ENCODE peak calls at places on chromosomes 7 and 10, in eight cellular contexts. G, E, U, Z, T, L, Y and B are unnamed samples.

GRCh38 chr10:68052463-68052862 is 22.6 kb downstream of the HERC4 start:
- DNase-seq in L (peak), E (no peak), G (no peak), T (no peak), Y (no peak), U (peak), Z (no peak), B (peak)

GRCh38 chr7:22662031-22662430 is 65.0 kb upstream of the IL6 start:
- DNase-seq in Y (no peak), G (no peak), Z (no peak), E (no peak), U (no peak), T (no peak), L (no peak), B (peak)

GRCh38 chr10:127196227-127196954 is at the start of gene INSYN2A:
- DNase-seq in Y (peak), U (peak), Z (no peak), L (peak), T (no peak), G (no peak), E (peak), B (peak)

GRCh38 chr10:120987359-120987758 is 136.2 kb downstream of the WDR11 start:
- DNase-seq in E (no peak), Z (peak), G (no peak), Y (no peak), T (no peak), L (no peak), U (no peak), B (no peak)

GRCh38 chr10:124213881-124214523 is 120.6 kb upstream of the CHST15 start:
- DNase-seq in G (no peak), U (no peak), Z (no peak), Y (no peak), E (no peak), T (no peak), L (no peak), B (no peak)

GRCh38 chr7:44163591-44163990 is 22.5 kb upstream of the MYL7 start:
- DNase-seq in Y (no peak), Z (no peak), L (peak), U (peak), T (peak), E (peak), G (no peak), B (peak)

GRCh38 chr7:101238226-101239182 is 902 bp upstream of the CLDN15 start:
- DNase-seq in T (no peak), U (no peak), G (no peak), Y (no peak), Z (peak), L (no peak), E (peak), B (no peak)

GRCh38 chr7:153193144-153193595 is 433.6 kb downstream of the ACTR3B start:
- DNase-seq in Z (no peak), Y (no peak), U (no peak), E (no peak), L (peak), T (no peak), G (no peak), B (no peak)

GRCh38 chr10:100654835-100655759 is 90.3 kb upstream of the PAX2 start:
- DNase-seq in Z (no peak), U (no peak), L (no peak), Y (no peak), T (no peak), G (no peak), E (no peak), B (no peak)